ENCODE peak calls at places on chromosomes 3 and 15, in seven cellular contexts. P is GM23338, C is stomach, D is spleen, L is HCT116, K is HepG2, R is GM12878. X is an unnamed sample.

GRCh38 chr3:20401253-20401652 is 215.2 kb upstream of the SGO1 start:
- DNase-seq in P (no peak), C (no peak), D (no peak), L (no peak), K (no peak), R (no peak), X (no peak)

GRCh38 chr15:44038801-44039200 is 156.3 kb downstream of the FRMD5 start:
- DNase-seq in P (peak; percentile 86), C (no peak), D (no peak), L (no peak), K (peak; percentile 11), R (no peak), X (no peak)

GRCh38 chr3:51500632-51501131 is 867 bp upstream of the DCAF1 start:
- DNase-seq in P (no peak), C (no peak), D (peak; percentile 85), L (no peak), K (no peak), R (no peak), X (peak; percentile 22)

GRCh38 chr15:79834496-79834895 is 62.3 kb downstream of the MTHFS start:
- DNase-seq in P (no peak), C (peak; percentile 39), D (no peak), L (no peak), K (no peak), R (no peak), X (no peak)

GRCh38 chr15:92391640-92392039 is 2.0 kb upstream of the ST8SIA2 start:
- DNase-seq in P (peak; percentile 76), C (no peak), D (no peak), L (peak; percentile 36), K (peak; percentile 6), R (no peak), X (no peak)

GRCh38 chr3:64548200-64548889 is 139.5 kb downstream of the ADAMTS9 start:
- DNase-seq in P (no peak), C (peak; percentile 83), D (no peak), L (no peak), K (no peak), R (no peak), X (peak; percentile 64)

GRCh38 chr3:23209103-23209502 is 6.0 kb downstream of the UBE2E2 start:
- DNase-seq in P (no peak), C (no peak), D (no peak), L (no peak), K (no peak), R (no peak), X (no peak)

GRCh38 chr3:182739619-182740018 is 53.7 kb upstream of the ATP11B start:
- DNase-seq in P (no peak), C (no peak), D (no peak), L (no peak), K (no peak), R (no peak), X (no peak)

GRCh38 chr15:79872358-79873017 is 24.3 kb downstream of the MTHFS start:
- DNase-seq in P (peak; percentile 28), C (no peak), D (no peak), L (no peak), K (no peak), R (no peak), X (no peak)

GRCh38 chr15:43550527-43551363 is 33.3 kb downstream of the MAP1A start:
- DNase-seq in P (no peak), C (no peak), D (no peak), L (no peak), K (no peak), R (no peak), X (no peak)

GRCh38 chr3:155252535-155252934 is 40.9 kb downstream of the STRIT1 start:
- DNase-seq in P (no peak), C (no peak), D (no peak), L (no peak), K (no peak), R (no peak), X (no peak)

GRCh38 chr3:46406786-46407611 is at the start of the genes CCR5AS and CCRL2:
- DNase-seq in P (no peak), C (peak; percentile 84), D (peak; percentile 87), L (no peak), K (no peak), R (no peak), X (peak; percentile 89)

GRCh38 chr3:27357665-27358258 is 11.4 kb downstream of the NEK10 start:
- DNase-seq in P (peak; percentile 82), C (peak; percentile 62), D (no peak), L (peak; percentile 59), K (peak; percentile 74), R (no peak), X (peak; percentile 69)

GRCh38 chr15:79090487-79091203 is at the start of gene RASGRF1:
- DNase-seq in P (peak; percentile 75), C (no peak), D (no peak), L (no peak), K (no peak), R (no peak), X (no peak)

GRCh38 chr15:61809216-61809615 is 251.0 kb downstream of the VPS13C start:
- DNase-seq in P (no peak), C (no peak), D (no peak), L (no peak), K (no peak), R (no peak), X (no peak)

GRCh38 chr3:153209596-153209995 is 47.6 kb downstream of the RAP2B start:
- DNase-seq in P (peak; percentile 91), C (no peak), D (peak; percentile 81), L (peak; percentile 23), K (no peak), R (no peak), X (no peak)

GRCh38 chr3:41267975-41268640 is 68.8 kb downstream of the CTNNB1 start:
- DNase-seq in P (no peak), C (no peak), D (no peak), L (peak; percentile 86), K (peak; percentile 96), R (no peak), X (no peak)

GRCh38 chr3:37262816-37263393 is 88.5 kb upstream of the LRRFIP2 start:
- DNase-seq in P (no peak), C (no peak), D (no peak), L (no peak), K (no peak), R (no peak), X (no peak)

GRCh38 chr3:186826978-186827857 is 15.3 kb upstream of the ADIPOQ start:
- DNase-seq in P (peak; percentile 89), C (peak; percentile 84), D (peak; percentile 96), L (peak; percentile 49), K (peak; percentile 60), R (no peak), X (peak; percentile 83)

GRCh38 chr3:173465112-173465511 is 67.6 kb downstream of the NLGN1 start:
- DNase-seq in P (no peak), C (no peak), D (no peak), L (no peak), K (no peak), R (no peak), X (no peak)

GRCh38 chr3:131501949-131502348 is 822 bp downstream of the MRPL3 start:
- DNase-seq in P (no peak), C (no peak), D (no peak), L (no peak), K (peak; percentile 13), R (no peak), X (no peak)

GRCh38 chr3:13099707-13100106 is 26.5 kb upstream of the IQSEC1 start:
- DNase-seq in P (no peak), C (no peak), D (no peak), L (no peak), K (no peak), R (no peak), X (no peak)

GRCh38 chr3:105505167-105505566 is 138.5 kb downstream of the ALCAM start:
- DNase-seq in P (no peak), C (no peak), D (no peak), L (no peak), K (no peak), R (no peak), X (no peak)

GRCh38 chr3:161946443-161946960 is 449.9 kb downstream of the OTOL1 start:
- DNase-seq in P (no peak), C (no peak), D (no peak), L (no peak), K (no peak), R (no peak), X (no peak)

GRCh38 chr3:185215873-185216586 is 37.8 kb downstream of the EHHADH start:
- DNase-seq in P (peak; percentile 35), C (no peak), D (no peak), L (no peak), K (peak; percentile 14), R (no peak), X (no peak)

GRCh38 chr3:185221203-185221602 is 32.6 kb downstream of the EHHADH start:
- DNase-seq in P (no peak), C (no peak), D (no peak), L (no peak), K (no peak), R (no peak), X (no peak)

GRCh38 chr3:185210621-185211157 is 43.2 kb downstream of the EHHADH start:
- DNase-seq in P (no peak), C (no peak), D (no peak), L (no peak), K (no peak), R (no peak), X (no peak)

GRCh38 chr3:185216587-185216918 is 37.3 kb downstream of the EHHADH start:
- DNase-seq in P (peak; percentile 52), C (no peak), D (no peak), L (no peak), K (peak; percentile 59), R (no peak), X (no peak)
- TF ChIP-seq POLR2AphosphoS5 in P (no peak), C (no peak), D (no peak), L (no peak), K (no peak), R (no peak), X (no peak)

DNA sequence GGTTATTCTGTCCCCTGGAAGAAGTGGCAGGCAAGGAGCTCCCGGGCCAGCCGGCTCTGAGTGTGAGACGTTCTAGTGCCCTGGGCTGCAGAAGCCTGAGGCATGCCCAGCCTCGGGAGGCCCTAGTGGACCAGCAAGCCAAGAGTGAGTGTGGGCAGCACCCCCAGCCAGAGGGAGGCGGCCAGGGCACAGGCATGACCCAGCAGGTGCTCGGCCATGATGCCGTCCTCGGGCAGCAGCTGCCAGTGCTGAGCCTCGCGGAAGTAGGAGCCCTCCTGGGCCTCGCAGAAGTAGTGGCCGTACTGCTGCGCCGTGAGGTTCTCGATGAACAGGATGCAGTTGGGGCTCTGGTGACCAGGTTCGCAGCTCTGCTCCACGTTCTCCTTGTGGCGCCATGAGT is 23.3 kb downstream of the SEMA7A start:
- DNase-seq in P (no peak), C (no peak), D (no peak), L (no peak), K (no peak), R (no peak), X (no peak)
- H3K36me3 ChIP-seq in P (no peaks in the 10 kb centered on the region), C (peaks cover 16% of the 10 kb centered on the region), D (peaks cover 67% of the 10 kb centered on the region), L (peaks cover 29% of the 10 kb centered on the region), K (peaks cover 52% of the 10 kb centered on the region), R (peaks cover 36% of the 10 kb centered on the region), X (no peaks in the 10 kb centered on the region)

DNA sequence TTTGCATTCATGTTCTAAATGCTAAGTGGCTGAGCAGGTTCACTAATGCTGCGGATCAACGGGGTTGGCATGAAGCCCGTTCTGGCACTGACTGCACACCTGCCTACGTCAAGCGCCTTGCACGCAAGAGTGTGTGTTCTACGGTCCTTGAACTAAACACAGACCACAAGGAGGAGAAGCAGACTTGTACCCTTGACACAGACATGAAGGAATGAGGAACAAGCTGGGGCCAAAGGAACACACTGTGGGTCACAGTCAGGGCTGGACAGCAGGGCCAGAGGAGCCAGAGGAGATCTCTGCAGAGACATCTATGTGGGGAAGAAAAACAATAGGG is 48.0 kb upstream of the LDHAL6B start:
- DNase-seq in P (no peak), C (peak; percentile 85), D (no peak), L (no peak), K (no peak), R (no peak), X (no peak)
- TF ChIP-seq POLR2AphosphoS5 in P (no peak), C (no peak), D (no peak), L (no peak), K (no peak), R (no peak), X (no peak)

GRCh38 chr15:70690012-70690411 is 73.3 kb downstream of the UACA start:
- DNase-seq in P (no peak), C (no peak), D (no peak), L (no peak), K (no peak), R (no peak), X (no peak)
- H3K36me3 ChIP-seq in P (no peaks in the 10 kb centered on the region), C (peaks cover 25% of the 10 kb centered on the region), D (peaks cover 15% of the 10 kb centered on the region), L (no peaks in the 10 kb centered on the region), K (no peaks in the 10 kb centered on the region), R (no peaks in the 10 kb centered on the region), X (no peaks in the 10 kb centered on the region)

X was measured in transverse colon.